ENCODE peak calls at places on chromosome 20, in six cellular contexts. N is heart left ventricle, F is esophagus muscularis mucosa, Y is A549, Z is HCT116, V is upper lobe of left lung. S is an unnamed sample.

GRCh38 chr20:34720266-34720665 is 16.1 kb downstream of the TP53INP2 start:
- DNase-seq in Y (no peak), N (no peak), V (no peak), Z (no peak), F (no peak), S (no peak)

GRCh38 chr20:32244150-32244823 is 33.2 kb upstream of the KIF3B start:
- DNase-seq in Y (no peak), N (no peak), F (no peak), Z (no peak), V (no peak), S (no peak)

GRCh38 chr20:57258055-57258454 is 8.4 kb downstream of the BMP7 start:
- DNase-seq in F (no peak), Z (no peak), N (no peak), Y (no peak), V (no peak), S (no peak)

GRCh38 chr20:53609501-53610445 is 16.1 kb upstream of the ZNF217 start:
- DNase-seq in N (peak; percentile 45), V (peak; percentile 51), Z (no peak), Y (peak; percentile 88), F (no peak), S (peak; percentile 80)

GRCh38 chr20:57432874-57433491 is 41.8 kb downstream of the RBM38 start:
- DNase-seq in F (no peak), Y (peak; percentile 31), N (peak; percentile 70), V (peak; percentile 91), Z (no peak), S (peak; percentile 89)

GRCh38 chr20:19110285-19110684 is 102.2 kb upstream of the SLC24A3 start:
- DNase-seq in Z (no peak), F (peak; percentile 14), N (no peak), Y (no peak), V (no peak), S (no peak)

GRCh38 chr20:59891581-59891980 is 41.9 kb downstream of the SYCP2 start:
- DNase-seq in V (no peak), Z (no peak), F (no peak), Y (no peak), N (no peak), S (no peak)

GRCh38 chr20:3390759-3391500 is 16.5 kb downstream of the DNAAF9 start:
- DNase-seq in V (no peak), Y (no peak), F (no peak), N (peak; percentile 34), Z (no peak), S (no peak)

GRCh38 chr20:10263385-10264165 is 44.9 kb downstream of the SNAP25 start:
- DNase-seq in F (peak; percentile 85), Y (peak; percentile 35), N (no peak), Z (no peak), V (no peak), S (no peak)

GRCh38 chr20:54197621-54198604 is 10.0 kb upstream of the PFDN4 start:
- DNase-seq in Y (peak; percentile 89), F (peak; percentile 70), Z (no peak), N (no peak), V (no peak), S (no peak)

GRCh38 chr20:19816386-19816785 is 58.3 kb downstream of the RIN2 start:
- DNase-seq in Z (no peak), N (no peak), F (no peak), Y (no peak), V (no peak), S (no peak)

GRCh38 chr20:19090332-19090731 is 122.1 kb upstream of the SLC24A3 start:
- DNase-seq in N (no peak), Z (no peak), F (no peak), Y (no peak), V (no peak), S (no peak)

GRCh38 chr20:44495257-44495656 is 19.6 kb downstream of the TTPAL start:
- DNase-seq in F (no peak), N (no peak), Z (no peak), V (no peak), Y (peak; percentile 78), S (no peak)

GRCh38 chr20:54928564-54928963 is 453.2 kb downstream of the DOK5 start:
- DNase-seq in Y (no peak), N (no peak), V (no peak), F (no peak), Z (no peak), S (no peak)

GRCh38 chr20:12965212-12965879 is 43.4 kb upstream of the SPTLC3 start:
- DNase-seq in Z (no peak), V (no peak), Y (no peak), N (no peak), F (no peak), S (no peak)

GRCh38 chr20:41865938-41866337 is 247.8 kb upstream of the CHD6 start:
- DNase-seq in Z (no peak), V (no peak), N (no peak), Y (no peak), F (no peak), S (no peak)

GRCh38 chr20:44692932-44693476 is 22.2 kb upstream of the CCN5 start:
- DNase-seq in V (peak; percentile 53), N (peak; percentile 84), Z (peak; percentile 71), F (peak; percentile 95), Y (peak; percentile 96), S (no peak)

GRCh38 chr20:2873010-2873746 is at the start of gene PTPRA:
- DNase-seq in Z (peak; percentile 78), F (peak; percentile 96), N (peak; percentile 96), V (peak; percentile 95), Y (peak; percentile 95), S (peak; percentile 94)

GRCh38 chr20:21577551-21577950 is 63.7 kb upstream of the NKX2-2 start:
- DNase-seq in V (no peak), N (no peak), Y (no peak), F (no peak), Z (no peak), S (no peak)

GRCh38 chr20:41182296-41183212 is 45.2 kb downstream of the PLCG1 start:
- DNase-seq in Y (no peak), N (no peak), F (peak; percentile 83), Z (no peak), V (no peak), S (no peak)

DNA sequence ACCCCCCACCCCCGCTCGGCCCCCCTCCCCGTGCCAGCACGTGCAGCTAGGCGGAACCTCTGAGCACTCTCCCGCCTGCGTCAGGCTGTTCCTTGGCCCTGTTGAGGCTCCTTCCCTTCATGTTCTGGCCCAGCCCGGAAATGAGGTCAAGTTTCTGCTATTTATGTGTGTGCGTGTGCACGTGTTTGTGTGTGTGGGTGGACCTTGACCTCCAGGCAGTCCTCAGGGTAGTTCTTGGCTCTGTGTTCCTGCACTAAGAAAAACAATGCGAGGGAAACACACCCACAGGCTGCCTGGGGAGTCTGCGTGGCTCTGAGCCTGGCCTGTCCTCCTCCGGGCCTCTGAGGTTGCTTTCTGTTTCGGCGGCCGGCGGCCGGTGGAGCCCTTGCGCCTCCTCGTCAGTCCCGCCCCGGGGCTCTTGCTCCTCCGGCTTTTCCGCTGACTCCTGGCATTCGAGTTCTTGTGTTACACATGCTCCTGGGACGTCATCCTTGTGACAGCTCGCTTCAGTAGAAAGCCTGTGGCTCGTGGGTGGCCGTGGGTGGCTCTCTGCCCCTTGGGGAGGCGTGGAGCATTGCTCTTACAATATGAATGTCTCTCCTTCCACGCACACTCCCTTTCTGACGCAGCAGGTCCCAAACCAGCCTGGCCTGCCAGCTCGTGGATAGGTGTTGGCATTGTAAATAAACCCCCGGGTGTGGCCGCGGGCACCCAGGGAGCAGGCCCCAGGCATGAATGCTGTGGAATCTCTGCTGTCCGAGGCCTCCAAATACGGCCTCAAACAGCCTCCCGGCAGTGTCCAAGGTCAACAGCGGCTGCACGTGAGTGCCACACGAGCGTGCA is 10.0 kb downstream of the SLCO4A1 start:
- DNase-seq in Y (peak; percentile 88), N (peak; percentile 96), V (peak; percentile 96), F (peak; percentile 98), Z (peak; percentile 33), S (peak; percentile 97)
- TF ChIP-seq POLR2A in Y (no peak), N (no peak), V (peak; percentile 84), F (no peak), Z (no peak), S (peak; percentile 79)

GRCh38 chr20:62624325-62624690 is 18.0 kb upstream of the SLCO4A1 start:
- DNase-seq in Y (no peak), V (no peak), N (no peak), F (no peak), Z (no peak), S (peak; percentile 89)
- H3K27ac ChIP-seq in Y (peak overlapping the region; percentile 88), V (peak overlapping the region; percentile 98), N (peak overlapping the region; percentile 90), F (peak overlapping the region; percentile 85), Z (peak overlapping the region; percentile 100), S (peak overlapping the region; percentile 91)

DNA sequence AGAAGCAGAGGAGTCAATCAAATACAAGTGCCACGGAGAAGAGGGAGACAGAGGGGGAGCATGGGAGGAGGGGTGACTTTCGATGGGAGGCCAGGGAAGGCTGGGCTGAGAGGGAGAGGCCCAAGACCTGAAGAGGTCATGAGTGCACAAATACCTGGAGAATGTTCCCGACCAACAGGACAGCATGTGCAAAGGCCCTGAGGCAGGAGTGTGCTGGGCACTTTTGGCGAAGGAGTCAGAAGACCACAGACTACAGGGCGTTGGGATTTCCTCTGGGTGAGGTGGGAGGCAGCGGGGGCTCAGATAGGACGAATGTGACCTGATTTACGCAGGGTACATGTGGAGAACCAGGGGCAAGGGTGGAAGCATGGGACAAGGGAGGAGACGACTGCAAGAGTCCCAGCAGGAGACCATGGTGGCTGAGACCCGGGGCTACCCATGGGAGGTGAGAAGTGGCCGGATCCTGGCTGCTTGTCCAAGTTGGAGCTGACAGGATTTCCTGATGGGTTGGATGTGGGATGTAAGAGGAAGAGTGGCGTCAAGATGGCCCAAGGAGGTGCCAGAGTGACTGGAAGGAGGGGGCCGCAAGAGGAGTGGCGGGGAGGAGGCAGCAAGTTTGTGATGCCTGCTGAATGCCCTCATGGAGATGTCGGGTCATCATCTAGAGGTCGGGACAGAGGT is 23.4 kb downstream of the PREX1 start:
- DNase-seq in N (no peak), F (no peak), Y (no peak), Z (no peak), V (no peak), S (no peak)
- TF ChIP-seq POLR2A in N (no peak), F (no peak), Y (no peak), Z (no peak), V (no peak), S (no peak)

GRCh38 chr20:1368448-1369199 is 24.2 kb downstream of the FKBP1A start:
- DNase-seq in V (no peak), Z (no peak), F (peak; percentile 66), Y (no peak), N (no peak), S (no peak)
- H3K27ac ChIP-seq in V (peak overlapping the region; percentile 27), Z (no peak overlapping the region), F (no peak overlapping the region), Y (no peak overlapping the region), N (no peak overlapping the region), S (no peak overlapping the region)

DNA sequence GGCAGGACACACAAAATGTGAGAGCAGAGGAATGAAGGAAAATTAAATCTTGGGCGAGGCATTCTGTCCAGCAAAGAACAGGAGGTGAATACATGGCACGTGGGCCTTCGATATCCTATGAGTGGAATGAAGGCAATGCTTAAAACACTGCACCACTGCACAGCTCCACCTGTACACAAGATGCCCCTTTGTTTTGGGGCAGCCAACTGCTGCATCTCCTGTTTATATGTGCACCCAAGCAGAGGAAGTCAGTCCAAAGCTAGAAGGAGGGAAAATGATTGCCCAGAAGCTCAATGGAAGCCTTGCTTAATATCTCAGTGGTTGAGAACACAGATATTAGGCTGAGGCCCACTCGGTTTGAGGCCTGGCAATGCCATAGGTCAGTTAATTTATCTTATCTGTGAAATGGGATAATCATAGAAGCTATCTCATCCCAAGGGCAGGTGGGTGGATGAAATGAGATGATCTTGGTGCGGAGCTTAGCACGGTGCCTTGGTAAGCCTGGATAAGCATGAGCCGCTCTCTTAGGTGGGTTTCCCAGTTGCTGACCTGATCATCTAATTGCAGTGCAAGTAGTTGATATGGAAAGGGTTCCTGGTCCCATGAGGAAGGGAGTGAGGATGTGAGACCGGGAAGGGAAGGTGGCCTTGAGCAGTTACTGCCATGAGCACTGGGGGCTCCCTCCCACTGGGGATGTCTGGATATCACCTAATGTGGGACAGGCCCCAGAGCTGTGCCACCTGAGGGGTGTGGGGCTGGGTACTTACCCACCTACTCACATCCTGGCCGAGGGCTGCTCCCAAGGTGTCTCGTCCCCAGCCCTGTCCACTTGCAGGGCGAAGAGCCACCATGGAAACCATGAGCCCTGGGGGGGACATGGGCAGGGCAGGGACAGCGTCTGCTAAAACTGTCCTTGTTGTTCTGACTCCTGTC is 9.9 kb downstream of the BANF2 start:
- DNase-seq in Y (no peak), V (no peak), N (no peak), Z (no peak), F (no peak), S (no peak)
- TF ChIP-seq POLR2A in Y (no peak), V (no peak), N (no peak), Z (no peak), F (no peak), S (no peak)